ENCODE peak calls at places on chromosome 15, in five cellular contexts. One of them, this sample, is unnamed.

GRCh38 chr15:86624261-86625036 is 544.8 kb downstream of the AGBL1 start:
- DNase-seq in keratinocyte: peak; percentile 26
- DNase-seq in neuronal stem cell: peak; percentile 61
- DNase-seq in mesendoderm: peak; percentile 96
- DNase-seq in endothelial cell of umbilical vein: peak; percentile 4
- DNase-seq in this sample: peak; percentile 88

GRCh38 chr15:93152951-93153350 is 63.9 kb upstream of the RGMA start:
- DNase-seq in keratinocyte: no peak
- DNase-seq in neuronal stem cell: no peak
- DNase-seq in mesendoderm: no peak
- DNase-seq in endothelial cell of umbilical vein: no peak
- DNase-seq in this sample: no peak

GRCh38 chr15:77508541-77509505 is 88.1 kb downstream of the HMG20A start:
- DNase-seq in keratinocyte: no peak
- DNase-seq in neuronal stem cell: no peak
- DNase-seq in mesendoderm: no peak
- DNase-seq in endothelial cell of umbilical vein: peak; percentile 45
- DNase-seq in this sample: no peak

GRCh38 chr15:42919794-42920280 is 741 bp downstream of the TTBK2 start:
- DNase-seq in keratinocyte: no peak
- DNase-seq in neuronal stem cell: no peak
- DNase-seq in mesendoderm: peak; percentile 52
- DNase-seq in endothelial cell of umbilical vein: peak; percentile 66
- DNase-seq in this sample: peak; percentile 32

GRCh38 chr15:60396560-60396963 is 1.2 kb downstream of the ANXA2 start:
- DNase-seq in keratinocyte: no peak
- DNase-seq in neuronal stem cell: no peak
- DNase-seq in mesendoderm: no peak
- DNase-seq in endothelial cell of umbilical vein: no peak
- DNase-seq in this sample: no peak

GRCh38 chr15:25248583-25249235 is 190.1 kb downstream of the UBE3A start:
- DNase-seq in keratinocyte: no peak
- DNase-seq in neuronal stem cell: no peak
- DNase-seq in mesendoderm: no peak
- DNase-seq in endothelial cell of umbilical vein: no peak
- DNase-seq in this sample: peak; percentile 8

GRCh38 chr15:86139828-86140227 is 60.2 kb downstream of the AGBL1 start:
- DNase-seq in keratinocyte: no peak
- DNase-seq in neuronal stem cell: no peak
- DNase-seq in mesendoderm: peak; percentile 57
- DNase-seq in endothelial cell of umbilical vein: no peak
- DNase-seq in this sample: peak; percentile 73

GRCh38 chr15:56042523-56042922 is 49.1 kb upstream of the NEDD4 start:
- DNase-seq in keratinocyte: no peak
- DNase-seq in neuronal stem cell: no peak
- DNase-seq in mesendoderm: peak; percentile 54
- DNase-seq in endothelial cell of umbilical vein: no peak
- DNase-seq in this sample: no peak

GRCh38 chr15:101514318-101514717 is 24.8 kb upstream of the PCSK6 start:
- DNase-seq in keratinocyte: no peak
- DNase-seq in neuronal stem cell: no peak
- DNase-seq in mesendoderm: no peak
- DNase-seq in endothelial cell of umbilical vein: no peak
- DNase-seq in this sample: no peak

GRCh38 chr15:55241895-55242294 is 45.2 kb upstream of the RSL24D1 start:
- DNase-seq in keratinocyte: no peak
- DNase-seq in neuronal stem cell: no peak
- DNase-seq in mesendoderm: no peak
- DNase-seq in endothelial cell of umbilical vein: no peak
- DNase-seq in this sample: no peak

GRCh38 chr15:90358124-90359033 is 6.3 kb downstream of the ZNF774 start:
- DNase-seq in keratinocyte: no peak
- DNase-seq in neuronal stem cell: no peak
- DNase-seq in mesendoderm: peak; percentile 31
- DNase-seq in endothelial cell of umbilical vein: peak; percentile 50
- DNase-seq in this sample: no peak

GRCh38 chr15:77568960-77569646 is 63.6 kb downstream of the LINGO1 start:
- DNase-seq in keratinocyte: no peak
- DNase-seq in neuronal stem cell: no peak
- DNase-seq in mesendoderm: no peak
- DNase-seq in endothelial cell of umbilical vein: no peak
- DNase-seq in this sample: no peak

GRCh38 chr15:58666957-58667356 is 82.5 kb downstream of the ADAM10 start:
- DNase-seq in keratinocyte: no peak
- DNase-seq in neuronal stem cell: no peak
- DNase-seq in mesendoderm: no peak
- DNase-seq in endothelial cell of umbilical vein: peak; percentile 28
- DNase-seq in this sample: no peak

GRCh38 chr15:68783226-68784054 is 37.3 kb downstream of the ANP32A start:
- DNase-seq in keratinocyte: no peak
- DNase-seq in neuronal stem cell: no peak
- DNase-seq in mesendoderm: peak; percentile 75
- DNase-seq in endothelial cell of umbilical vein: peak; percentile 32
- DNase-seq in this sample: peak; percentile 80

GRCh38 chr15:65400760-65401606 is 21.8 kb downstream of the IGDCC4 start:
- DNase-seq in keratinocyte: no peak
- DNase-seq in neuronal stem cell: peak; percentile 85
- DNase-seq in mesendoderm: peak; percentile 96
- DNase-seq in endothelial cell of umbilical vein: peak; percentile 75
- DNase-seq in this sample: peak; percentile 94

GRCh38 chr15:59741274-59741906 is 52.3 kb upstream of the BNIP2 start:
- DNase-seq in keratinocyte: no peak
- DNase-seq in neuronal stem cell: peak; percentile 20
- DNase-seq in mesendoderm: peak; percentile 71
- DNase-seq in endothelial cell of umbilical vein: no peak
- DNase-seq in this sample: peak; percentile 50

GRCh38 chr15:48641416-48641815 is 4.1 kb downstream of the FBN1 start:
- DNase-seq in keratinocyte: no peak
- DNase-seq in neuronal stem cell: no peak
- DNase-seq in mesendoderm: no peak
- DNase-seq in endothelial cell of umbilical vein: peak; percentile 64
- DNase-seq in this sample: no peak

GRCh38 chr15:66508293-66508883 is 3.3 kb downstream of the ZWILCH start:
- DNase-seq in keratinocyte: no peak
- DNase-seq in neuronal stem cell: no peak
- DNase-seq in mesendoderm: no peak
- DNase-seq in endothelial cell of umbilical vein: no peak
- DNase-seq in this sample: no peak

GRCh38 chr15:81197255-81197630 is 564 bp downstream of the IL16 start:
- DNase-seq in keratinocyte: no peak
- DNase-seq in neuronal stem cell: no peak
- DNase-seq in mesendoderm: no peak
- DNase-seq in endothelial cell of umbilical vein: no peak
- DNase-seq in this sample: no peak

GRCh38 chr15:95734422-95735316 is 595.8 kb upstream of the NR2F2 start:
- DNase-seq in keratinocyte: no peak
- DNase-seq in neuronal stem cell: no peak
- DNase-seq in mesendoderm: no peak
- DNase-seq in endothelial cell of umbilical vein: peak; percentile 96
- DNase-seq in this sample: no peak

GRCh38 chr15:65841121-65841930 is 28.0 kb upstream of the RAB11A start:
- DNase-seq in keratinocyte: no peak
- DNase-seq in neuronal stem cell: no peak
- DNase-seq in mesendoderm: no peak
- DNase-seq in endothelial cell of umbilical vein: peak; percentile 67
- DNase-seq in this sample: no peak

GRCh38 chr15:81160312-81161214 is 26.5 kb downstream of the CFAP161 start:
- DNase-seq in keratinocyte: no peak
- DNase-seq in neuronal stem cell: no peak
- DNase-seq in mesendoderm: no peak
- DNase-seq in endothelial cell of umbilical vein: peak; percentile 63
- DNase-seq in this sample: no peak

GRCh38 chr15:39789736-39790135 is 7.1 kb upstream of the FSIP1 start:
- DNase-seq in keratinocyte: no peak
- DNase-seq in neuronal stem cell: no peak
- DNase-seq in mesendoderm: no peak
- DNase-seq in endothelial cell of umbilical vein: no peak
- DNase-seq in this sample: no peak

GRCh38 chr15:89835190-89835564 is 20.5 kb upstream of the ANPEP start:
- DNase-seq in keratinocyte: no peak
- DNase-seq in neuronal stem cell: no peak
- DNase-seq in mesendoderm: no peak
- DNase-seq in endothelial cell of umbilical vein: no peak
- DNase-seq in this sample: no peak

GRCh38 chr15:23645379-23646164 is 2.1 kb downstream of the MAGEL2 start:
- DNase-seq in keratinocyte: no peak
- DNase-seq in neuronal stem cell: no peak
- DNase-seq in mesendoderm: peak; percentile 59
- DNase-seq in endothelial cell of umbilical vein: no peak
- DNase-seq in this sample: peak; percentile 62

GRCh38 chr15:35565901-35566300 is 19.9 kb upstream of the DPH6 start:
- DNase-seq in keratinocyte: no peak
- DNase-seq in neuronal stem cell: no peak
- DNase-seq in mesendoderm: no peak
- DNase-seq in endothelial cell of umbilical vein: no peak
- DNase-seq in this sample: no peak

GRCh38 chr15:34043813-34044212 is 4.8 kb upstream of the AVEN start:
- DNase-seq in keratinocyte: no peak
- DNase-seq in neuronal stem cell: no peak
- DNase-seq in mesendoderm: no peak
- DNase-seq in endothelial cell of umbilical vein: no peak
- DNase-seq in this sample: no peak

GRCh38 chr15:88115529-88116152 is 140.9 kb downstream of the NTRK3 start:
- DNase-seq in keratinocyte: no peak
- DNase-seq in neuronal stem cell: no peak
- DNase-seq in mesendoderm: no peak
- DNase-seq in endothelial cell of umbilical vein: no peak
- DNase-seq in this sample: no peak

GRCh38 chr15:101372149-101372577 is 77.1 kb upstream of the SNRPA1 start:
- DNase-seq in keratinocyte: no peak
- DNase-seq in neuronal stem cell: no peak
- DNase-seq in mesendoderm: no peak
- DNase-seq in endothelial cell of umbilical vein: no peak
- DNase-seq in this sample: no peak

GRCh38 chr15:58307313-58307961 is 124.4 kb upstream of the LIPC start:
- DNase-seq in keratinocyte: no peak
- DNase-seq in neuronal stem cell: peak; percentile 42
- DNase-seq in mesendoderm: no peak
- DNase-seq in endothelial cell of umbilical vein: no peak
- DNase-seq in this sample: no peak

GRCh38 chr15:23687143-23687470 is at the start of gene NDN:
- DNase-seq in keratinocyte: no peak
- DNase-seq in neuronal stem cell: peak; percentile 57
- DNase-seq in mesendoderm: peak; percentile 78
- DNase-seq in endothelial cell of umbilical vein: peak; percentile 3
- DNase-seq in this sample: peak; percentile 79

GRCh38 chr15:91535856-91536500 is 317.5 kb upstream of the SLCO3A1 start:
- DNase-seq in keratinocyte: no peak
- DNase-seq in neuronal stem cell: no peak
- DNase-seq in mesendoderm: no peak
- DNase-seq in endothelial cell of umbilical vein: no peak
- DNase-seq in this sample: no peak

GRCh38 chr15:85667491-85668424 is 127.0 kb downstream of the KLHL25 start:
- DNase-seq in keratinocyte: peak; percentile 45
- DNase-seq in neuronal stem cell: no peak
- DNase-seq in mesendoderm: peak; percentile 66
- DNase-seq in endothelial cell of umbilical vein: peak; percentile 99
- DNase-seq in this sample: no peak

GRCh38 chr15:44676676-44677075 is 13.2 kb upstream of the SPG11 start:
- DNase-seq in keratinocyte: no peak
- DNase-seq in neuronal stem cell: no peak
- DNase-seq in mesendoderm: no peak
- DNase-seq in endothelial cell of umbilical vein: no peak
- DNase-seq in this sample: no peak

DNA sequence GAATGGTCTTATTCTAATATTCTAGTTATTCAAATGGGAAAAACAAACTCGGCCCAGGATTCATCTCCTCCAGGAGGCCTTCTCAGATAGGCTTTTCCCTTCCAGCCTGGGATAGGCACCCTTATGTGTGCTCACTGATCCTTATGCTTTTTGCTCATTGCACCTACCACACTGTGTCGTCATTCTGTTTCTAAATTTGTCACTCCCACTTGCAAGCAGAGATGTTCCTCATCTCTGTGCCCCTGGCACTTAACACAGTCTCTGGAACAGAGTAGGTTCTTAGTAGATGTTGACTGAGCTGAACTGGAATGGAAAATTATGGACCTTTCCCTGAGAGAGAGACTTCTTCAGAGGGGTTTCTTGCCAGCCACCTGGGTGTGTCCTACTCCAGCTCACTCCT is 18.7 kb upstream of the SPG11 start:
- DNase-seq in keratinocyte: no peak
- DNase-seq in neuronal stem cell: no peak
- DNase-seq in mesendoderm: no peak
- DNase-seq in endothelial cell of umbilical vein: no peak
- DNase-seq in this sample: no peak
- H3K4me1 ChIP-seq in keratinocyte: peaks cover 5% of the 10 kb centered on the region
- H3K4me1 ChIP-seq in neuronal stem cell: peaks cover 1% of the 10 kb centered on the region
- H3K4me1 ChIP-seq in mesendoderm: peaks cover 2% of the 10 kb centered on the region
- H3K4me1 ChIP-seq in endothelial cell of umbilical vein: no peaks in the 10 kb centered on the region
- H3K4me1 ChIP-seq in this sample: peaks cover 8% of the 10 kb centered on the region

DNA sequence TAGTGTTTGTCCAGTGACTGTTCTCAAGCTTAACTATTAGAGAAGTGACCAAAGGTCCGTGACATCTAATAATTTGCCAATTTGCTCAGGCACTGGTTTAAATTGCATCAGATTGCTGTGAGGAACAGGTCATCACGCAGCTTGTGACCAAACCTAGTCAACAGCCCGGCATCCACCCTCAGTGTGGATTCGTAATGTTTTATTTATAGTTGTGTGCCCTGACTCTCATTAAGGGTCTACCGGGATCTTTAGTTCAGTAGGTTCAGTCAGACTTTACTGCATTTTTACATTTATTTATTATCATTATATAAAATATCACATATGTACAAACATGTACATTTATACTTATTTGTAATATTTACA is 46.4 kb upstream of the PGPEP1L start:
- DNase-seq in keratinocyte: no peak
- DNase-seq in neuronal stem cell: no peak
- DNase-seq in mesendoderm: no peak
- DNase-seq in endothelial cell of umbilical vein: no peak
- DNase-seq in this sample: no peak
- H3K9ac ChIP-seq in keratinocyte: no peak overlapping the region
- H3K9ac ChIP-seq in neuronal stem cell: no peak overlapping the region
- H3K9ac ChIP-seq in mesendoderm: no peak overlapping the region
- H3K9ac ChIP-seq in endothelial cell of umbilical vein: no peak overlapping the region
- H3K9ac ChIP-seq in this sample: no peak overlapping the region

DNA sequence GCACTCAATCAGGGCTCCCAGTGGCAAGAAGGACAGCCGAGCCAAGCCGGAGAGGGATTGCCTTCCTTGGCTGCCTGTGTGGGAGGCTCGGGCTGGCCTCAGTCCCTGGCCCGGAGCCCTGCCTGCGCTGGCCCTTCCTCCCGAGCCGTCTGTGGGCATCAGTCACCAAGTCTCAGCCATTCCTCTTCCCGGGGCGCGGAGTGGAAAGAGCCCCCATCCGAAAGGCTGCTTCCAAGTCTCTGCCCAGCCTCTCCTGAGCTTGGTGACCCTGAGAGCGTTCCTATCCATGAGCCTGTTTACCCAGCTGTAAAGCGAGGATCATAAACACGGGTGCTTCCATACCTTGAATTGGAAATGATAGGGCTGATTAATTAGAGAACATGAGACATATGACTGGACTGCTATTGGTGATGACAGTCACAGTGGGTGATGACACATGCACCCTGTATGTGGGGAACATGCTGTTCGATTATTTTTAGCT is 59.1 kb upstream of the TLE3 start:
- DNase-seq in keratinocyte: no peak
- DNase-seq in neuronal stem cell: no peak
- DNase-seq in mesendoderm: no peak
- DNase-seq in endothelial cell of umbilical vein: peak; percentile 61
- DNase-seq in this sample: no peak
- H3K4me2 ChIP-seq in keratinocyte: no peak overlapping the region
- H3K4me2 ChIP-seq in neuronal stem cell: no peak overlapping the region
- H3K4me2 ChIP-seq in mesendoderm: no peak overlapping the region
- H3K4me2 ChIP-seq in endothelial cell of umbilical vein: no peak overlapping the region
- H3K4me2 ChIP-seq in this sample: no peak overlapping the region

GRCh38 chr15:63672775-63673174 is 75.6 kb downstream of the FBXL22 start:
- DNase-seq in keratinocyte: no peak
- DNase-seq in neuronal stem cell: no peak
- DNase-seq in mesendoderm: no peak
- DNase-seq in endothelial cell of umbilical vein: no peak
- DNase-seq in this sample: no peak
- H3K4me1 ChIP-seq in keratinocyte: no peaks in the 10 kb centered on the region
- H3K4me1 ChIP-seq in neuronal stem cell: no peaks in the 10 kb centered on the region
- H3K4me1 ChIP-seq in mesendoderm: no peaks in the 10 kb centered on the region
- H3K4me1 ChIP-seq in endothelial cell of umbilical vein: no peaks in the 10 kb centered on the region
- H3K4me1 ChIP-seq in this sample: no peaks in the 10 kb centered on the region

This sample was measured in H9.